ENCODE peak calls at places on chromosomes 1 and 21, in eight cellular contexts. One of them, this sample, is unnamed.

GRCh38 chr1:95386915-95387314 is 152.9 kb downstream of the RWDD3 start:
- DNase-seq in activated CD8-positive, alpha-beta memory T cell treated with anti-CD3 and anti-CD28 coated beads for 4 hours: no peak
- DNase-seq in A549: no peak
- DNase-seq in nucleus accumbens: no peak
- DNase-seq in ascending aorta: no peak
- DNase-seq in activated naive CD8-positive, alpha-beta T cell treated with anti-CD3 and anti-CD28 coated beads, Interleukin-2, amount 50 U/mL, for 24 hours: no peak
- DNase-seq in HCT116: no peak
- DNase-seq in cerebellar nuclear complex: no peak
- DNase-seq in this sample: no peak

GRCh38 chr1:38964140-38964548 is 22.5 kb upstream of the RHBDL2 start:
- DNase-seq in activated CD8-positive, alpha-beta memory T cell treated with anti-CD3 and anti-CD28 coated beads for 4 hours: no peak
- DNase-seq in A549: peak
- DNase-seq in nucleus accumbens: peak
- DNase-seq in ascending aorta: no peak
- DNase-seq in activated naive CD8-positive, alpha-beta T cell treated with anti-CD3 and anti-CD28 coated beads, Interleukin-2, amount 50 U/mL, for 24 hours: no peak
- DNase-seq in HCT116: no peak
- DNase-seq in cerebellar nuclear complex: no peak
- DNase-seq in this sample: no peak

GRCh38 chr1:89044970-89045695 is 19.9 kb downstream of the GBP1 start:
- DNase-seq in activated CD8-positive, alpha-beta memory T cell treated with anti-CD3 and anti-CD28 coated beads for 4 hours: no peak
- DNase-seq in A549: no peak
- DNase-seq in nucleus accumbens: no peak
- DNase-seq in ascending aorta: no peak
- DNase-seq in activated naive CD8-positive, alpha-beta T cell treated with anti-CD3 and anti-CD28 coated beads, Interleukin-2, amount 50 U/mL, for 24 hours: no peak
- DNase-seq in HCT116: no peak
- DNase-seq in cerebellar nuclear complex: no peak
- DNase-seq in this sample: no peak

GRCh38 chr1:103457856-103458255 is 67.6 kb upstream of the RNPC3 start:
- DNase-seq in activated CD8-positive, alpha-beta memory T cell treated with anti-CD3 and anti-CD28 coated beads for 4 hours: no peak
- DNase-seq in A549: no peak
- DNase-seq in nucleus accumbens: no peak
- DNase-seq in ascending aorta: no peak
- DNase-seq in activated naive CD8-positive, alpha-beta T cell treated with anti-CD3 and anti-CD28 coated beads, Interleukin-2, amount 50 U/mL, for 24 hours: no peak
- DNase-seq in HCT116: no peak
- DNase-seq in cerebellar nuclear complex: no peak
- DNase-seq in this sample: no peak

GRCh38 chr21:41894922-41895557 is 15.9 kb upstream of the PRDM15 start:
- DNase-seq in activated CD8-positive, alpha-beta memory T cell treated with anti-CD3 and anti-CD28 coated beads for 4 hours: no peak
- DNase-seq in A549: no peak
- DNase-seq in nucleus accumbens: no peak
- DNase-seq in ascending aorta: no peak
- DNase-seq in activated naive CD8-positive, alpha-beta T cell treated with anti-CD3 and anti-CD28 coated beads, Interleukin-2, amount 50 U/mL, for 24 hours: no peak
- DNase-seq in HCT116: no peak
- DNase-seq in cerebellar nuclear complex: no peak
- DNase-seq in this sample: no peak

GRCh38 chr1:108121361-108122143 is 78.6 kb downstream of the SLC25A24 start:
- DNase-seq in activated CD8-positive, alpha-beta memory T cell treated with anti-CD3 and anti-CD28 coated beads for 4 hours: no peak
- DNase-seq in A549: no peak
- DNase-seq in nucleus accumbens: no peak
- DNase-seq in ascending aorta: no peak
- DNase-seq in activated naive CD8-positive, alpha-beta T cell treated with anti-CD3 and anti-CD28 coated beads, Interleukin-2, amount 50 U/mL, for 24 hours: no peak
- DNase-seq in HCT116: no peak
- DNase-seq in cerebellar nuclear complex: no peak
- DNase-seq in this sample: no peak

GRCh38 chr1:101741910-101742309 is 254.8 kb downstream of the OLFM3 start:
- DNase-seq in activated CD8-positive, alpha-beta memory T cell treated with anti-CD3 and anti-CD28 coated beads for 4 hours: no peak
- DNase-seq in A549: no peak
- DNase-seq in nucleus accumbens: no peak
- DNase-seq in ascending aorta: no peak
- DNase-seq in activated naive CD8-positive, alpha-beta T cell treated with anti-CD3 and anti-CD28 coated beads, Interleukin-2, amount 50 U/mL, for 24 hours: no peak
- DNase-seq in HCT116: no peak
- DNase-seq in cerebellar nuclear complex: no peak
- DNase-seq in this sample: no peak

GRCh38 chr1:44049839-44050238 is 18.6 kb upstream of the SLC6A9 start:
- DNase-seq in activated CD8-positive, alpha-beta memory T cell treated with anti-CD3 and anti-CD28 coated beads for 4 hours: no peak
- DNase-seq in A549: no peak
- DNase-seq in nucleus accumbens: no peak
- DNase-seq in ascending aorta: no peak
- DNase-seq in activated naive CD8-positive, alpha-beta T cell treated with anti-CD3 and anti-CD28 coated beads, Interleukin-2, amount 50 U/mL, for 24 hours: no peak
- DNase-seq in HCT116: no peak
- DNase-seq in cerebellar nuclear complex: no peak
- DNase-seq in this sample: no peak

GRCh38 chr1:79976287-79976686 is 969.8 kb upstream of the ADGRL4 start:
- DNase-seq in activated CD8-positive, alpha-beta memory T cell treated with anti-CD3 and anti-CD28 coated beads for 4 hours: no peak
- DNase-seq in A549: no peak
- DNase-seq in nucleus accumbens: no peak
- DNase-seq in ascending aorta: no peak
- DNase-seq in activated naive CD8-positive, alpha-beta T cell treated with anti-CD3 and anti-CD28 coated beads, Interleukin-2, amount 50 U/mL, for 24 hours: no peak
- DNase-seq in HCT116: no peak
- DNase-seq in cerebellar nuclear complex: no peak
- DNase-seq in this sample: no peak

GRCh38 chr1:27772071-27772470 is 948 bp upstream of the STX12 start:
- DNase-seq in activated CD8-positive, alpha-beta memory T cell treated with anti-CD3 and anti-CD28 coated beads for 4 hours: no peak
- DNase-seq in A549: no peak
- DNase-seq in nucleus accumbens: no peak
- DNase-seq in ascending aorta: no peak
- DNase-seq in activated naive CD8-positive, alpha-beta T cell treated with anti-CD3 and anti-CD28 coated beads, Interleukin-2, amount 50 U/mL, for 24 hours: no peak
- DNase-seq in HCT116: no peak
- DNase-seq in cerebellar nuclear complex: no peak
- DNase-seq in this sample: no peak

GRCh38 chr1:92029241-92029922 is 403 bp upstream of the EPHX4 start:
- DNase-seq in activated CD8-positive, alpha-beta memory T cell treated with anti-CD3 and anti-CD28 coated beads for 4 hours: no peak
- DNase-seq in A549: no peak
- DNase-seq in nucleus accumbens: no peak
- DNase-seq in ascending aorta: no peak
- DNase-seq in activated naive CD8-positive, alpha-beta T cell treated with anti-CD3 and anti-CD28 coated beads, Interleukin-2, amount 50 U/mL, for 24 hours: no peak
- DNase-seq in HCT116: no peak
- DNase-seq in cerebellar nuclear complex: no peak
- DNase-seq in this sample: no peak

GRCh38 chr1:47554082-47554481 is 116.2 kb downstream of the FOXD2 start:
- DNase-seq in activated CD8-positive, alpha-beta memory T cell treated with anti-CD3 and anti-CD28 coated beads for 4 hours: no peak
- DNase-seq in A549: no peak
- DNase-seq in nucleus accumbens: no peak
- DNase-seq in ascending aorta: no peak
- DNase-seq in activated naive CD8-positive, alpha-beta T cell treated with anti-CD3 and anti-CD28 coated beads, Interleukin-2, amount 50 U/mL, for 24 hours: no peak
- DNase-seq in HCT116: no peak
- DNase-seq in cerebellar nuclear complex: no peak
- DNase-seq in this sample: no peak

GRCh38 chr1:184387871-184388670 is 1.2 kb downstream of the C1orf21 start:
- DNase-seq in activated CD8-positive, alpha-beta memory T cell treated with anti-CD3 and anti-CD28 coated beads for 4 hours: no peak
- DNase-seq in A549: no peak
- DNase-seq in nucleus accumbens: peak
- DNase-seq in ascending aorta: no peak
- DNase-seq in activated naive CD8-positive, alpha-beta T cell treated with anti-CD3 and anti-CD28 coated beads, Interleukin-2, amount 50 U/mL, for 24 hours: peak
- DNase-seq in HCT116: no peak
- DNase-seq in cerebellar nuclear complex: peak
- DNase-seq in this sample: no peak

GRCh38 chr1:20494609-20495311 is 8.8 kb upstream of the CAMK2N1 start:
- DNase-seq in activated CD8-positive, alpha-beta memory T cell treated with anti-CD3 and anti-CD28 coated beads for 4 hours: no peak
- DNase-seq in A549: no peak
- DNase-seq in nucleus accumbens: no peak
- DNase-seq in ascending aorta: no peak
- DNase-seq in activated naive CD8-positive, alpha-beta T cell treated with anti-CD3 and anti-CD28 coated beads, Interleukin-2, amount 50 U/mL, for 24 hours: no peak
- DNase-seq in HCT116: peak
- DNase-seq in cerebellar nuclear complex: no peak
- DNase-seq in this sample: no peak

GRCh38 chr1:169110691-169111447 is 4.4 kb downstream of the ATP1B1 start:
- DNase-seq in activated CD8-positive, alpha-beta memory T cell treated with anti-CD3 and anti-CD28 coated beads for 4 hours: no peak
- DNase-seq in A549: no peak
- DNase-seq in nucleus accumbens: no peak
- DNase-seq in ascending aorta: no peak
- DNase-seq in activated naive CD8-positive, alpha-beta T cell treated with anti-CD3 and anti-CD28 coated beads, Interleukin-2, amount 50 U/mL, for 24 hours: no peak
- DNase-seq in HCT116: no peak
- DNase-seq in cerebellar nuclear complex: no peak
- DNase-seq in this sample: no peak

GRCh38 chr1:150995896-150996295 is 10.8 kb downstream of the MINDY1 start:
- DNase-seq in activated CD8-positive, alpha-beta memory T cell treated with anti-CD3 and anti-CD28 coated beads for 4 hours: no peak
- DNase-seq in A549: no peak
- DNase-seq in nucleus accumbens: no peak
- DNase-seq in ascending aorta: no peak
- DNase-seq in activated naive CD8-positive, alpha-beta T cell treated with anti-CD3 and anti-CD28 coated beads, Interleukin-2, amount 50 U/mL, for 24 hours: no peak
- DNase-seq in HCT116: no peak
- DNase-seq in cerebellar nuclear complex: no peak
- DNase-seq in this sample: no peak

GRCh38 chr21:42156690-42157605 is 62.0 kb upstream of the ABCG1 start:
- DNase-seq in activated CD8-positive, alpha-beta memory T cell treated with anti-CD3 and anti-CD28 coated beads for 4 hours: no peak
- DNase-seq in A549: no peak
- DNase-seq in nucleus accumbens: peak
- DNase-seq in ascending aorta: no peak
- DNase-seq in activated naive CD8-positive, alpha-beta T cell treated with anti-CD3 and anti-CD28 coated beads, Interleukin-2, amount 50 U/mL, for 24 hours: no peak
- DNase-seq in HCT116: no peak
- DNase-seq in cerebellar nuclear complex: no peak
- DNase-seq in this sample: no peak

GRCh38 chr1:198604973-198605372 is 33.9 kb upstream of the PTPRC start:
- DNase-seq in activated CD8-positive, alpha-beta memory T cell treated with anti-CD3 and anti-CD28 coated beads for 4 hours: no peak
- DNase-seq in A549: no peak
- DNase-seq in nucleus accumbens: no peak
- DNase-seq in ascending aorta: no peak
- DNase-seq in activated naive CD8-positive, alpha-beta T cell treated with anti-CD3 and anti-CD28 coated beads, Interleukin-2, amount 50 U/mL, for 24 hours: no peak
- DNase-seq in HCT116: no peak
- DNase-seq in cerebellar nuclear complex: no peak
- DNase-seq in this sample: no peak

GRCh38 chr1:9302745-9303524 is 10.2 kb downstream of the SPSB1 start:
- DNase-seq in activated CD8-positive, alpha-beta memory T cell treated with anti-CD3 and anti-CD28 coated beads for 4 hours: no peak
- DNase-seq in A549: no peak
- DNase-seq in nucleus accumbens: no peak
- DNase-seq in ascending aorta: no peak
- DNase-seq in activated naive CD8-positive, alpha-beta T cell treated with anti-CD3 and anti-CD28 coated beads, Interleukin-2, amount 50 U/mL, for 24 hours: no peak
- DNase-seq in HCT116: peak
- DNase-seq in cerebellar nuclear complex: no peak
- DNase-seq in this sample: no peak

GRCh38 chr1:204359474-204360255 is at the start of gene PLEKHA6:
- DNase-seq in activated CD8-positive, alpha-beta memory T cell treated with anti-CD3 and anti-CD28 coated beads for 4 hours: no peak
- DNase-seq in A549: no peak
- DNase-seq in nucleus accumbens: peak
- DNase-seq in ascending aorta: no peak
- DNase-seq in activated naive CD8-positive, alpha-beta T cell treated with anti-CD3 and anti-CD28 coated beads, Interleukin-2, amount 50 U/mL, for 24 hours: peak
- DNase-seq in HCT116: no peak
- DNase-seq in cerebellar nuclear complex: peak
- DNase-seq in this sample: no peak

GRCh38 chr1:201268604-201269151 is 14.6 kb upstream of the PKP1 start:
- DNase-seq in activated CD8-positive, alpha-beta memory T cell treated with anti-CD3 and anti-CD28 coated beads for 4 hours: no peak
- DNase-seq in A549: peak
- DNase-seq in nucleus accumbens: no peak
- DNase-seq in ascending aorta: no peak
- DNase-seq in activated naive CD8-positive, alpha-beta T cell treated with anti-CD3 and anti-CD28 coated beads, Interleukin-2, amount 50 U/mL, for 24 hours: no peak
- DNase-seq in HCT116: no peak
- DNase-seq in cerebellar nuclear complex: no peak
- DNase-seq in this sample: no peak

This sample was measured in central memory CD8-positive, alpha-beta T cell.